ENCODE peak calls at places on chromosomes 13 and 19, in nine cellular contexts. One of them, this sample, is unnamed.

GRCh38 chr13:47226516-47226915 is 329.7 kb upstream of the HTR2A start:
- DNase-seq in NCI-H345: no peak
- DNase-seq in HT1080: peak
- DNase-seq in AG04450: no peak
- DNase-seq in effector CD8-positive, alpha-beta T cell: no peak
- DNase-seq in endothelial cell: no peak
- DNase-seq in cardiac muscle cell: no peak
- DNase-seq in dermis blood vessel endothelial cell: no peak
- DNase-seq in right lobe of liver: no peak
- DNase-seq in this sample: no peak

GRCh38 chr19:8831832-8832131 is 322 bp downstream of the ZNF558 start:
- DNase-seq in NCI-H345: no peak
- DNase-seq in AG04450: no peak
- DNase-seq in right lobe of liver: no peak
- DNase-seq in endothelial cell: no peak
- DNase-seq in HT1080: no peak
- DNase-seq in effector CD8-positive, alpha-beta T cell: no peak
- DNase-seq in dermis blood vessel endothelial cell: no peak
- DNase-seq in cardiac muscle cell: no peak
- DNase-seq in this sample: no peak

GRCh38 chr19:778910-779653 is 18.2 kb upstream of the PTBP1 start:
- DNase-seq in HT1080: peak
- DNase-seq in effector CD8-positive, alpha-beta T cell: no peak
- DNase-seq in dermis blood vessel endothelial cell: peak
- DNase-seq in NCI-H345: no peak
- DNase-seq in endothelial cell: peak
- DNase-seq in AG04450: peak
- DNase-seq in right lobe of liver: peak
- DNase-seq in cardiac muscle cell: no peak
- DNase-seq in this sample: no peak

GRCh38 chr13:97490702-97491307 is 56.8 kb downstream of the RAP2A start:
- DNase-seq in NCI-H345: no peak
- DNase-seq in dermis blood vessel endothelial cell: no peak
- DNase-seq in cardiac muscle cell: no peak
- DNase-seq in effector CD8-positive, alpha-beta T cell: no peak
- DNase-seq in right lobe of liver: no peak
- DNase-seq in HT1080: no peak
- DNase-seq in endothelial cell: no peak
- DNase-seq in AG04450: no peak
- DNase-seq in this sample: no peak

GRCh38 chr19:1105217-1105872 is 1.6 kb downstream of the GPX4 start:
- DNase-seq in AG04450: no peak
- DNase-seq in cardiac muscle cell: no peak
- DNase-seq in dermis blood vessel endothelial cell: peak
- DNase-seq in right lobe of liver: no peak
- DNase-seq in effector CD8-positive, alpha-beta T cell: peak
- DNase-seq in endothelial cell: no peak
- DNase-seq in NCI-H345: no peak
- DNase-seq in HT1080: no peak
- DNase-seq in this sample: no peak

GRCh38 chr19:1592023-1592754 is 476 bp downstream of the MBD3 start:
- DNase-seq in cardiac muscle cell: peak
- DNase-seq in AG04450: peak
- DNase-seq in HT1080: peak
- DNase-seq in endothelial cell: peak
- DNase-seq in effector CD8-positive, alpha-beta T cell: peak
- DNase-seq in NCI-H345: peak
- DNase-seq in dermis blood vessel endothelial cell: peak
- DNase-seq in right lobe of liver: peak
- DNase-seq in this sample: peak

GRCh38 chr13:49625392-49626137 is 2.7 kb upstream of the ARL11 start:
- DNase-seq in endothelial cell: no peak
- DNase-seq in NCI-H345: no peak
- DNase-seq in HT1080: no peak
- DNase-seq in AG04450: no peak
- DNase-seq in cardiac muscle cell: no peak
- DNase-seq in right lobe of liver: peak
- DNase-seq in dermis blood vessel endothelial cell: no peak
- DNase-seq in effector CD8-positive, alpha-beta T cell: no peak
- DNase-seq in this sample: no peak

GRCh38 chr13:95704510-95704909 is 27.6 kb downstream of the DNAJC3 start:
- DNase-seq in dermis blood vessel endothelial cell: peak
- DNase-seq in effector CD8-positive, alpha-beta T cell: no peak
- DNase-seq in endothelial cell: no peak
- DNase-seq in AG04450: no peak
- DNase-seq in cardiac muscle cell: no peak
- DNase-seq in right lobe of liver: no peak
- DNase-seq in HT1080: no peak
- DNase-seq in NCI-H345: peak
- DNase-seq in this sample: no peak

GRCh38 chr19:11420429-11420893 is 1.3 kb upstream of the RGL3 start:
- DNase-seq in cardiac muscle cell: peak
- DNase-seq in NCI-H345: peak
- DNase-seq in effector CD8-positive, alpha-beta T cell: no peak
- DNase-seq in dermis blood vessel endothelial cell: no peak
- DNase-seq in AG04450: no peak
- DNase-seq in HT1080: no peak
- DNase-seq in endothelial cell: no peak
- DNase-seq in right lobe of liver: peak
- DNase-seq in this sample: no peak

GRCh38 chr19:52640916-52641315 is 2.8 kb upstream of the ZNF83 start:
- DNase-seq in dermis blood vessel endothelial cell: no peak
- DNase-seq in cardiac muscle cell: no peak
- DNase-seq in effector CD8-positive, alpha-beta T cell: no peak
- DNase-seq in endothelial cell: no peak
- DNase-seq in NCI-H345: no peak
- DNase-seq in HT1080: no peak
- DNase-seq in right lobe of liver: no peak
- DNase-seq in AG04450: no peak
- DNase-seq in this sample: no peak

GRCh38 chr13:109144693-109145437 is 515.5 kb downstream of the MYO16 start:
- DNase-seq in effector CD8-positive, alpha-beta T cell: no peak
- DNase-seq in endothelial cell: no peak
- DNase-seq in AG04450: no peak
- DNase-seq in dermis blood vessel endothelial cell: no peak
- DNase-seq in right lobe of liver: no peak
- DNase-seq in NCI-H345: no peak
- DNase-seq in HT1080: no peak
- DNase-seq in cardiac muscle cell: no peak
- DNase-seq in this sample: no peak

GRCh38 chr13:67036694-67037093 is 193.4 kb downstream of the PCDH9 start:
- DNase-seq in cardiac muscle cell: no peak
- DNase-seq in effector CD8-positive, alpha-beta T cell: no peak
- DNase-seq in HT1080: no peak
- DNase-seq in AG04450: no peak
- DNase-seq in dermis blood vessel endothelial cell: no peak
- DNase-seq in NCI-H345: no peak
- DNase-seq in right lobe of liver: no peak
- DNase-seq in endothelial cell: no peak
- DNase-seq in this sample: no peak

GRCh38 chr13:73129023-73129422 is 70.2 kb downstream of the KLF5 start:
- DNase-seq in dermis blood vessel endothelial cell: no peak
- DNase-seq in AG04450: no peak
- DNase-seq in NCI-H345: no peak
- DNase-seq in right lobe of liver: no peak
- DNase-seq in endothelial cell: no peak
- DNase-seq in HT1080: peak
- DNase-seq in cardiac muscle cell: no peak
- DNase-seq in effector CD8-positive, alpha-beta T cell: no peak
- DNase-seq in this sample: no peak

GRCh38 chr19:50380767-50381166 is 3.4 kb upstream of the POLD1 start:
- DNase-seq in right lobe of liver: no peak
- DNase-seq in dermis blood vessel endothelial cell: no peak
- DNase-seq in NCI-H345: no peak
- DNase-seq in AG04450: no peak
- DNase-seq in cardiac muscle cell: peak
- DNase-seq in effector CD8-positive, alpha-beta T cell: no peak
- DNase-seq in endothelial cell: no peak
- DNase-seq in HT1080: no peak
- DNase-seq in this sample: no peak

GRCh38 chr19:46002678-46003275 is 7.5 kb downstream of the CCDC61 start:
- DNase-seq in right lobe of liver: no peak
- DNase-seq in AG04450: no peak
- DNase-seq in HT1080: no peak
- DNase-seq in endothelial cell: no peak
- DNase-seq in dermis blood vessel endothelial cell: no peak
- DNase-seq in NCI-H345: no peak
- DNase-seq in effector CD8-positive, alpha-beta T cell: no peak
- DNase-seq in cardiac muscle cell: no peak
- DNase-seq in this sample: no peak

GRCh38 chr13:36571444-36571843 is 102.4 kb upstream of the SERTM1 start:
- DNase-seq in AG04450: no peak
- DNase-seq in NCI-H345: no peak
- DNase-seq in effector CD8-positive, alpha-beta T cell: no peak
- DNase-seq in right lobe of liver: no peak
- DNase-seq in dermis blood vessel endothelial cell: no peak
- DNase-seq in cardiac muscle cell: no peak
- DNase-seq in endothelial cell: no peak
- DNase-seq in HT1080: no peak
- DNase-seq in this sample: no peak

GRCh38 chr13:81686877-81687276 is 1346.0 kb upstream of the SPRY2 start:
- DNase-seq in effector CD8-positive, alpha-beta T cell: no peak
- DNase-seq in endothelial cell: no peak
- DNase-seq in cardiac muscle cell: peak
- DNase-seq in HT1080: peak
- DNase-seq in right lobe of liver: no peak
- DNase-seq in NCI-H345: peak
- DNase-seq in AG04450: no peak
- DNase-seq in dermis blood vessel endothelial cell: no peak
- DNase-seq in this sample: no peak

GRCh38 chr19:958967-959685 is 25.0 kb upstream of the WDR18 start:
- DNase-seq in effector CD8-positive, alpha-beta T cell: no peak
- DNase-seq in right lobe of liver: no peak
- DNase-seq in endothelial cell: no peak
- DNase-seq in NCI-H345: no peak
- DNase-seq in dermis blood vessel endothelial cell: no peak
- DNase-seq in cardiac muscle cell: no peak
- DNase-seq in HT1080: peak
- DNase-seq in AG04450: no peak
- DNase-seq in this sample: no peak

GRCh38 chr19:28847468-28847867 is 365.5 kb downstream of the UQCRFS1 start:
- DNase-seq in dermis blood vessel endothelial cell: no peak
- DNase-seq in NCI-H345: no peak
- DNase-seq in effector CD8-positive, alpha-beta T cell: no peak
- DNase-seq in right lobe of liver: no peak
- DNase-seq in AG04450: no peak
- DNase-seq in cardiac muscle cell: no peak
- DNase-seq in endothelial cell: no peak
- DNase-seq in HT1080: peak
- DNase-seq in this sample: no peak

GRCh38 chr19:13164370-13165090 is 14.3 kb downstream of the IER2 start:
- DNase-seq in effector CD8-positive, alpha-beta T cell: peak
- DNase-seq in AG04450: no peak
- DNase-seq in dermis blood vessel endothelial cell: peak
- DNase-seq in HT1080: peak
- DNase-seq in right lobe of liver: peak
- DNase-seq in NCI-H345: no peak
- DNase-seq in endothelial cell: peak
- DNase-seq in cardiac muscle cell: peak
- DNase-seq in this sample: peak

GRCh38 chr13:79724348-79725103 is 243.6 kb downstream of the NDFIP2 start:
- DNase-seq in NCI-H345: no peak
- DNase-seq in HT1080: no peak
- DNase-seq in endothelial cell: no peak
- DNase-seq in cardiac muscle cell: peak
- DNase-seq in right lobe of liver: no peak
- DNase-seq in effector CD8-positive, alpha-beta T cell: no peak
- DNase-seq in AG04450: no peak
- DNase-seq in dermis blood vessel endothelial cell: peak
- DNase-seq in this sample: no peak

GRCh38 chr13:45482571-45483173 is 17.9 kb downstream of the COG3 start:
- DNase-seq in NCI-H345: no peak
- DNase-seq in effector CD8-positive, alpha-beta T cell: no peak
- DNase-seq in endothelial cell: no peak
- DNase-seq in HT1080: peak
- DNase-seq in right lobe of liver: no peak
- DNase-seq in cardiac muscle cell: no peak
- DNase-seq in AG04450: no peak
- DNase-seq in dermis blood vessel endothelial cell: peak
- DNase-seq in this sample: no peak

GRCh38 chr13:51380269-51380668 is 40.8 kb downstream of the SERPINE3 start:
- DNase-seq in HT1080: peak
- DNase-seq in right lobe of liver: no peak
- DNase-seq in dermis blood vessel endothelial cell: peak
- DNase-seq in endothelial cell: no peak
- DNase-seq in NCI-H345: peak
- DNase-seq in AG04450: no peak
- DNase-seq in cardiac muscle cell: no peak
- DNase-seq in effector CD8-positive, alpha-beta T cell: no peak
- DNase-seq in this sample: no peak

GRCh38 chr13:20400774-20401173 is 124.9 kb downstream of the CRYL1 start:
- DNase-seq in effector CD8-positive, alpha-beta T cell: no peak
- DNase-seq in NCI-H345: no peak
- DNase-seq in HT1080: peak
- DNase-seq in right lobe of liver: no peak
- DNase-seq in cardiac muscle cell: no peak
- DNase-seq in endothelial cell: no peak
- DNase-seq in AG04450: peak
- DNase-seq in dermis blood vessel endothelial cell: no peak
- DNase-seq in this sample: no peak

GRCh38 chr13:95629071-95629470 is 15.4 kb downstream of the DZIP1 start:
- DNase-seq in right lobe of liver: no peak
- DNase-seq in HT1080: no peak
- DNase-seq in NCI-H345: no peak
- DNase-seq in dermis blood vessel endothelial cell: no peak
- DNase-seq in endothelial cell: no peak
- DNase-seq in cardiac muscle cell: no peak
- DNase-seq in effector CD8-positive, alpha-beta T cell: no peak
- DNase-seq in AG04450: no peak
- DNase-seq in this sample: no peak

GRCh38 chr19:18477042-18477760 is 39.3 kb upstream of the ISYNA1 start:
- DNase-seq in cardiac muscle cell: no peak
- DNase-seq in dermis blood vessel endothelial cell: peak
- DNase-seq in HT1080: no peak
- DNase-seq in right lobe of liver: no peak
- DNase-seq in effector CD8-positive, alpha-beta T cell: no peak
- DNase-seq in NCI-H345: no peak
- DNase-seq in endothelial cell: no peak
- DNase-seq in AG04450: no peak
- DNase-seq in this sample: no peak

GRCh38 chr13:107765724-107766436 is 449.5 kb downstream of the LIG4 start:
- DNase-seq in NCI-H345: peak
- DNase-seq in AG04450: no peak
- DNase-seq in HT1080: no peak
- DNase-seq in endothelial cell: no peak
- DNase-seq in effector CD8-positive, alpha-beta T cell: no peak
- DNase-seq in right lobe of liver: no peak
- DNase-seq in dermis blood vessel endothelial cell: peak
- DNase-seq in cardiac muscle cell: no peak
- DNase-seq in this sample: no peak

GRCh38 chr13:29878101-29878500 is 27.7 kb upstream of the UBL3 start:
- DNase-seq in dermis blood vessel endothelial cell: no peak
- DNase-seq in HT1080: peak
- DNase-seq in right lobe of liver: no peak
- DNase-seq in endothelial cell: no peak
- DNase-seq in effector CD8-positive, alpha-beta T cell: no peak
- DNase-seq in NCI-H345: no peak
- DNase-seq in AG04450: no peak
- DNase-seq in cardiac muscle cell: no peak
- DNase-seq in this sample: no peak

GRCh38 chr19:18596752-18597157 is 8.2 kb downstream of the REX1BD start:
- DNase-seq in AG04450: no peak
- DNase-seq in endothelial cell: no peak
- DNase-seq in right lobe of liver: peak
- DNase-seq in cardiac muscle cell: peak
- DNase-seq in dermis blood vessel endothelial cell: peak
- DNase-seq in HT1080: no peak
- DNase-seq in effector CD8-positive, alpha-beta T cell: no peak
- DNase-seq in NCI-H345: no peak
- DNase-seq in this sample: no peak

GRCh38 chr19:46697142-46697960 is 19.6 kb downstream of the PRKD2 start:
- DNase-seq in endothelial cell: peak
- DNase-seq in NCI-H345: no peak
- DNase-seq in dermis blood vessel endothelial cell: peak
- DNase-seq in HT1080: no peak
- DNase-seq in AG04450: no peak
- DNase-seq in cardiac muscle cell: peak
- DNase-seq in effector CD8-positive, alpha-beta T cell: no peak
- DNase-seq in right lobe of liver: peak
- DNase-seq in this sample: no peak

GRCh38 chr19:15180451-15181390 is 20.1 kb downstream of the NOTCH3 start:
- DNase-seq in HT1080: no peak
- DNase-seq in dermis blood vessel endothelial cell: no peak
- DNase-seq in endothelial cell: no peak
- DNase-seq in effector CD8-positive, alpha-beta T cell: no peak
- DNase-seq in AG04450: no peak
- DNase-seq in NCI-H345: peak
- DNase-seq in cardiac muscle cell: peak
- DNase-seq in right lobe of liver: no peak
- DNase-seq in this sample: no peak

This sample was measured in naive thymus-derived CD4-positive, alpha-beta T cell.